ENCODE peak calls at places on chromosome 5, in seven cellular contexts. M, E, Q, S, J, W and B are unnamed samples.

GRCh38 chr5:144183254-144183889 is 12.7 kb downstream of the KCTD16 start:
- DNase-seq in M (peak), E (peak), Q (peak), S (no peak), J (peak), W (no peak), B (no peak)

GRCh38 chr5:32692066-32692746 is 18.9 kb upstream of the NPR3 start:
- DNase-seq in M (no peak), E (no peak), Q (peak), S (no peak), J (no peak), W (no peak), B (no peak)

GRCh38 chr5:32812399-32812798 is 101.3 kb downstream of the NPR3 start:
- DNase-seq in M (no peak), E (no peak), Q (no peak), S (no peak), J (no peak), W (no peak), B (no peak)

GRCh38 chr5:142015781-142016533 is 3.1 kb upstream of the GNPDA1 start:
- DNase-seq in M (no peak), E (no peak), Q (peak), S (no peak), J (no peak), W (no peak), B (no peak)

GRCh38 chr5:26802944-26803343 is 235.4 kb downstream of the CDH9 start:
- DNase-seq in M (no peak), E (no peak), Q (no peak), S (no peak), J (no peak), W (no peak), B (no peak)

GRCh38 chr5:153565822-153566221 is 75.4 kb downstream of the GRIA1 start:
- DNase-seq in M (no peak), E (no peak), Q (peak), S (no peak), J (no peak), W (no peak), B (no peak)

GRCh38 chr5:113474100-113474700 is 14.1 kb downstream of the MCC start:
- DNase-seq in M (no peak), E (no peak), Q (no peak), S (no peak), J (no peak), W (no peak), B (no peak)

GRCh38 chr5:170420809-170421412 is 31.7 kb upstream of the KCNMB1 start:
- DNase-seq in M (peak), E (peak), Q (peak), S (no peak), J (peak), W (peak), B (peak)

GRCh38 chr5:172178301-172179031 is 9.6 kb downstream of the STK10 start:
- DNase-seq in M (peak), E (no peak), Q (no peak), S (no peak), J (no peak), W (no peak), B (no peak)

GRCh38 chr5:151223447-151224264 is at the start of gene CCDC69:
- DNase-seq in M (peak), E (peak), Q (peak), S (no peak), J (peak), W (peak), B (peak)

GRCh38 chr5:116406306-116407041 is 168.1 kb downstream of the SEMA6A start:
- DNase-seq in M (no peak), E (no peak), Q (no peak), S (no peak), J (no peak), W (no peak), B (no peak)

GRCh38 chr5:174376726-174377373 is 331.3 kb downstream of the NSG2 start:
- DNase-seq in M (no peak), E (no peak), Q (no peak), S (no peak), J (no peak), W (no peak), B (no peak)

GRCh38 chr5:90640484-90641059 is 82.0 kb downstream of the ADGRV1 start:
- DNase-seq in M (no peak), E (no peak), Q (no peak), S (peak), J (no peak), W (no peak), B (no peak)

GRCh38 chr5:179823937-179824744 is 3.4 kb downstream of the SQSTM1 start:
- DNase-seq in M (no peak), E (no peak), Q (no peak), S (no peak), J (no peak), W (no peak), B (no peak)

GRCh38 chr5:147508711-147509040 is 1.2 kb downstream of the DPYSL3 start:
- DNase-seq in M (no peak), E (no peak), Q (peak), S (no peak), J (no peak), W (no peak), B (no peak)

GRCh38 chr5:82635561-82636288 is 357.6 kb upstream of the RPS23 start:
- DNase-seq in M (no peak), E (no peak), Q (peak), S (no peak), J (peak), W (peak), B (no peak)

GRCh38 chr5:53890490-53890889 is 330.1 kb downstream of the NDUFS4 start:
- DNase-seq in M (no peak), E (no peak), Q (no peak), S (no peak), J (no peak), W (no peak), B (no peak)

GRCh38 chr5:175524211-175524610 is 45.9 kb downstream of the SFXN1 start:
- DNase-seq in M (no peak), E (no peak), Q (no peak), S (no peak), J (no peak), W (no peak), B (no peak)

GRCh38 chr5:65893749-65894430 is 32.5 kb upstream of the ERBIN start:
- DNase-seq in M (no peak), E (no peak), Q (no peak), S (no peak), J (no peak), W (no peak), B (peak)

GRCh38 chr5:92543246-92543645 is 1037.8 kb downstream of the NR2F1-AS1 start:
- DNase-seq in M (no peak), E (no peak), Q (peak), S (no peak), J (no peak), W (no peak), B (no peak)

GRCh38 chr5:177271113-177271512 is 32.4 kb downstream of the RAB24 start:
- DNase-seq in M (no peak), E (no peak), Q (peak), S (no peak), J (no peak), W (no peak), B (no peak)

GRCh38 chr5:123874600-123875201 is 362.7 kb downstream of the CSNK1G3 start:
- DNase-seq in M (no peak), E (no peak), Q (peak), S (no peak), J (no peak), W (peak), B (no peak)

GRCh38 chr5:23235246-23235645 is 272.2 kb upstream of the PRDM9 start:
- DNase-seq in M (no peak), E (no peak), Q (no peak), S (no peak), J (no peak), W (no peak), B (no peak)

GRCh38 chr5:35246928-35247644 is 16.8 kb upstream of the PRLR start:
- DNase-seq in M (no peak), E (no peak), Q (no peak), S (no peak), J (no peak), W (no peak), B (no peak)

GRCh38 chr5:17401509-17402290 is 96.3 kb upstream of the TAF11L2 start:
- DNase-seq in M (no peak), E (no peak), Q (no peak), S (no peak), J (no peak), W (no peak), B (no peak)

GRCh38 chr5:124438390-124439380 is 307.8 kb downstream of the ZNF608 start:
- DNase-seq in M (no peak), E (no peak), Q (no peak), S (no peak), J (no peak), W (no peak), B (peak)

GRCh38 chr5:169706070-169706469 is 69.0 kb downstream of the DOCK2 start:
- DNase-seq in M (no peak), E (no peak), Q (no peak), S (no peak), J (no peak), W (no peak), B (no peak)

GRCh38 chr5:67998709-67999251 is 216.8 kb upstream of the PIK3R1 start:
- DNase-seq in M (no peak), E (peak), Q (peak), S (no peak), J (no peak), W (no peak), B (no peak)

GRCh38 chr5:54580997-54581741 is 63.6 kb downstream of the SNX18 start:
- DNase-seq in M (no peak), E (no peak), Q (peak), S (no peak), J (no peak), W (no peak), B (no peak)

GRCh38 chr5:99694884-99695283 is 766.1 kb upstream of the CHD1 start:
- DNase-seq in M (no peak), E (no peak), Q (no peak), S (no peak), J (no peak), W (no peak), B (no peak)

GRCh38 chr5:146565764-146566163 is 49.8 kb upstream of the GPR151 start:
- DNase-seq in M (peak), E (peak), Q (peak), S (no peak), J (peak), W (peak), B (peak)

GRCh38 chr5:150492621-150493020 is 15.3 kb upstream of the NDST1 start:
- DNase-seq in M (no peak), E (no peak), Q (peak), S (no peak), J (peak), W (no peak), B (no peak)

GRCh38 chr5:307794-308579 is 13.5 kb upstream of the AHRR start:
- DNase-seq in M (no peak), E (no peak), Q (no peak), S (no peak), J (no peak), W (no peak), B (no peak)

GRCh38 chr5:100706796-100707195 is 171.6 kb downstream of the FAM174A start:
- DNase-seq in M (no peak), E (no peak), Q (no peak), S (no peak), J (no peak), W (no peak), B (no peak)
- TF ChIP-seq CTCF in M (no peak), E (peak), Q (no peak), S (no peak), J (no peak), W (no peak), B (no peak)

DNA sequence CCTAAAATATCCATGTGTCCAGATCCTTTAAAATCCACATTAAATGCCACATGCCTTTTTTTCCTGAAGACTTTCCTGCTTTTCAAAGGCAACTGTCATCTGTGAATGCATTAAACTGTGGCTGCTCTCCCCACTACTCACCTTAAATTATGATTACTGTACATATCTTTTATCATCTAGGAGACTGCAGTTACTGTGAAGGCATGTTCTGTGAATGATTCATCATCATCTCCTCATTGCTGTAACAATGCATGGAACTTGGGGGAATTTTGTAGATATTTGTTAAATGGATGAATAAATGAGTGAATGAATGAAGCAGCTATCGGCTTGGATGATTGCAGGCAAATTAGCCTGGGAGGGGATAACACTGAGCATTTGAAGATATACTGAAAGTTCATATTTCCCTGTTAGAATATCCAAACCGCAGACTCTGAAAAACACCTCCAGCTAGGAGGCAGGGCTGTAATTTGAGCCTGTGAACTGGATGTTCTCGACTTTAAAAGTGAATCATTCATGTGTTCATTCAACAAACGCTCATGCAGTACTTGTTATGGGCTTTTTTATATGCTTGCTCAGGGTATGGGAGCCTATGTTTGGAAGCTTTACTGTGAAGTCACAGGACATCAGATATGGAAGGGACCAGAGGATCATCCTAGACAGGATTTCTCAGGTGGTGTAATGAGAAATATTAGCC is 519.2 kb downstream of the KIF4B start:
- DNase-seq in M (no peak), E (no peak), Q (no peak), S (no peak), J (no peak), W (no peak), B (no peak)
- TF ChIP-seq USF2 in M (no peak), E (no peak), Q (no peak), S (no peak), J (no peak), W (no peak), B (no peak)

GRCh38 chr5:122156724-122157325 is 27.5 kb downstream of the ZNF474 start:
- DNase-seq in M (peak), E (peak), Q (peak), S (no peak), J (no peak), W (peak), B (no peak)
- TF ChIP-seq CTCF in M (peak), E (peak), Q (peak), S (no peak), J (peak), W (peak), B (no peak)

DNA sequence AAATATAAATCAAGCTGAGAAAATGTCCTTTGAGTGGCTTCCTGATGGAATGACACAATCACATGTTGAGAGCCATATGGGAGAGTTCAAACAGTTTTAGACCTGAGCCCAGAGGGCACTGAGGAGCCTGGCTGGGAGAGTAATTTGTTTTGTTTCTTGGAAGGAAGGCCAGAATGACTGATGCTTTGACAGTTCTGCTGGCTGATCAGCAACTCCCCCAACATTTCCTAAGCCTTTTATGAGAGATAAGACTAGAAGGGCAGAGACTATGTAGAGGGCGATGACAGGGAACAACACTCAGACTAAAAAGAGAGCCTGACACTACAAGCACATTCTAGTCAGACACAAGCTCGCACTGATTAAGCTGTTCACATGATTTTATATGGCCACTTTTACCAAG is 169.2 kb downstream of the COX7C start:
- DNase-seq in M (peak), E (no peak), Q (no peak), S (no peak), J (no peak), W (no peak), B (no peak)
- TF ChIP-seq USF2 in M (no peak), E (no peak), Q (no peak), S (no peak), J (no peak), W (no peak), B (no peak)

GRCh38 chr5:129271309-129271708 is 176.8 kb downstream of the ISOC1 start:
- DNase-seq in M (no peak), E (no peak), Q (no peak), S (no peak), J (no peak), W (no peak), B (peak)
- TF ChIP-seq CTCF in M (no peak), E (no peak), Q (no peak), S (peak), J (no peak), W (no peak), B (no peak)

DNA sequence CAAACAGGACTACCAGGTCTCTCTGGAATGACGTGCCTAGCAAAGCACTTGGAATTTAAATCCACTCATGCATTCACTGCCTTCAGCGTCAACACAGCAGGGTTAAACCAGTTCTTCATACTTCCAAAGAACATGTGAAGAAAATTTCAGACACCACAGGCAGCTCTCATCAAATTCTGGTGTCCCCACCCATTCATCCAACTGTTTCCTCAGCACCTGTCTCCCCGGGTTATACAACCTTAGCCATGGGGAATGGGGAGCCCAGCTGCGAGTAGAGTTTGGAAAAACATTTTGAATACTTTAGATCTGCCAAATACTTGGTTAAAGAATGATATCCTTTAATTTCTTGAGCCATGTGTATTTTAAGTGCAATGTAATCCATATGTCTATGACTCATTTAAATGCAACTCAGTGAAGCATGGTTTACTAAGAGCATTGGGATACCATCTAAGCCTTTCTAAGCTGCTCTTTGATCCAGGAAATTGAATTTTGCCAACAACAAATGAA is 17.4 kb downstream of the ADAM19 start:
- DNase-seq in M (no peak), E (no peak), Q (peak), S (no peak), J (no peak), W (peak), B (no peak)
- TF ChIP-seq USF2 in M (no peak), E (no peak), Q (no peak), S (no peak), J (no peak), W (no peak), B (no peak)